ENCODE peak calls at places on chromosomes 11 and 22, in six cellular contexts. R is HCT116, P is nephron progenitor cell, D is HS-5, A is bronchial epithelial cell, Q is testis. O is an unnamed sample.

GRCh38 chr11:95505927-95506426 is 275.0 kb upstream of the SESN3 start:
- DNase-seq in R (no peak), P (no peak), D (no peak), A (no peak), Q (no peak), O (peak)

GRCh38 chr11:100855466-100856067 is 168.5 kb downstream of the ARHGAP42 start:
- DNase-seq in R (peak), P (no peak), D (peak), A (peak), Q (no peak), O (no peak)

GRCh38 chr11:76700177-76701100 is 29.9 kb upstream of the LRRC32 start:
- DNase-seq in R (peak), P (peak), D (peak), A (peak), Q (no peak), O (peak)

GRCh38 chr22:24021304-24021703 is 10.2 kb downstream of the CABIN1 start:
- DNase-seq in R (no peak), P (no peak), D (no peak), A (no peak), Q (no peak), O (no peak)

GRCh38 chr11:123434262-123434661 is 4.2 kb downstream of the GRAMD1B start:
- DNase-seq in R (peak), P (no peak), D (no peak), A (no peak), Q (no peak), O (no peak)

GRCh38 chr11:111457731-111458368 is 54.3 kb downstream of the BTG4 start:
- DNase-seq in R (no peak), P (no peak), D (no peak), A (no peak), Q (no peak), O (no peak)

GRCh38 chr11:103881518-103882070 is 154.8 kb upstream of the DDI1 start:
- DNase-seq in R (no peak), P (no peak), D (no peak), A (no peak), Q (no peak), O (no peak)

GRCh38 chr11:129319201-129319600 is 56.4 kb upstream of the BARX2 start:
- DNase-seq in R (no peak), P (no peak), D (no peak), A (no peak), Q (no peak), O (no peak)

GRCh38 chr22:32518848-32519247 is 44.2 kb downstream of the FBXO7 start:
- DNase-seq in R (peak), P (no peak), D (no peak), A (no peak), Q (no peak), O (no peak)

GRCh38 chr11:45933846-45934579 is 11.6 kb downstream of the LARGE2 start:
- DNase-seq in R (no peak), P (no peak), D (no peak), A (no peak), Q (no peak), O (no peak)

GRCh38 chr11:118560806-118561205 is 4.9 kb downstream of the IFT46 start:
- DNase-seq in R (no peak), P (no peak), D (no peak), A (no peak), Q (no peak), O (no peak)

GRCh38 chr22:33426451-33426850 is 368.3 kb upstream of the SYN3 start:
- DNase-seq in R (no peak), P (no peak), D (no peak), A (no peak), Q (no peak), O (no peak)

GRCh38 chr11:96096360-96096759 is 172.5 kb upstream of the MTMR2 start:
- DNase-seq in R (no peak), P (no peak), D (no peak), A (no peak), Q (no peak), O (no peak)

GRCh38 chr11:36389006-36389405 is 92.9 kb downstream of the PRR5L start:
- DNase-seq in R (no peak), P (no peak), D (no peak), A (no peak), Q (no peak), O (no peak)

GRCh38 chr11:70860855-70861254 is 391.5 kb downstream of the SHANK2 start:
- DNase-seq in R (no peak), P (peak), D (no peak), A (no peak), Q (no peak), O (no peak)

GRCh38 chr11:117462183-117462574 is 134.5 kb downstream of the CEP164 start:
- DNase-seq in R (no peak), P (no peak), D (no peak), A (no peak), Q (no peak), O (no peak)

GRCh38 chr22:44360306-44360685 is 47.5 kb upstream of the SHISAL1 start:
- DNase-seq in R (no peak), P (no peak), D (no peak), A (no peak), Q (no peak), O (no peak)

GRCh38 chr22:41598081-41598480 is 8.4 kb upstream of the PMM1 start:
- DNase-seq in R (no peak), P (no peak), D (peak), A (peak), Q (no peak), O (no peak)

GRCh38 chr22:50085211-50085999 is at the start of gene MLC1:
- DNase-seq in R (no peak), P (no peak), D (no peak), A (no peak), Q (no peak), O (no peak)

GRCh38 chr22:21641417-21641794 is 696 bp upstream of the SDF2L1 start:
- DNase-seq in R (no peak), P (peak), D (no peak), A (peak), Q (peak), O (no peak)

GRCh38 chr22:30609260-30610185 is 2.5 kb downstream of the TCN2 start:
- DNase-seq in R (no peak), P (no peak), D (peak), A (peak), Q (peak), O (peak)

GRCh38 chr11:36007127-36007824 is 63.4 kb downstream of the LDLRAD3 start:
- DNase-seq in R (no peak), P (no peak), D (no peak), A (peak), Q (no peak), O (no peak)

GRCh38 chr11:11291432-11292015 is 61.5 kb downstream of the CSNK2A3 start:
- DNase-seq in R (no peak), P (no peak), D (no peak), A (no peak), Q (no peak), O (no peak)